ENCODE peak calls at places on chromosomes 4 and X, in five cellular contexts. D is stimulated activated CD4-positive, alpha-beta T cell treated with anti-CD3 and anti-CD28 coated beads, TNF-alpha, amount 100 ng/mL, for 24 hours; W is hypothalamus; E is NCI-H1930; Y is anterior cingulate cortex. J is an unnamed sample.

GRCh38 chr4:37995299-37995821 is 35.2 kb downstream of the PTTG2 start:
- DNase-seq in D (no peak), W (no peak), E (no peak), Y (no peak), J (no peak)

GRCh38 chrX:19839770-19840254 is 47.6 kb downstream of the SH3KBP1 start:
- DNase-seq in D (no peak), W (no peak), E (no peak), Y (no peak), J (no peak)

GRCh38 chr4:853416-853781 is 27.5 kb upstream of the CPLX1 start:
- DNase-seq in D (no peak), W (no peak), E (no peak), Y (no peak), J (no peak)

GRCh38 chr4:154308207-154308606 is 183.4 kb downstream of the DCHS2 start:
- DNase-seq in D (no peak), W (no peak), E (no peak), Y (no peak), J (no peak)

GRCh38 chr4:26609868-26610267 is 26.0 kb downstream of the TBC1D19 start:
- DNase-seq in D (no peak), W (no peak), E (no peak), Y (no peak), J (no peak)

GRCh38 chr4:125538670-125539069 is 223.9 kb downstream of the FAT4 start:
- DNase-seq in D (no peak), W (no peak), E (no peak), Y (no peak), J (no peak)

GRCh38 chr4:177322881-177323280 is 13.2 kb downstream of the NEIL3 start:
- DNase-seq in D (no peak), W (no peak), E (no peak), Y (no peak), J (no peak)

GRCh38 chr4:188372051-188372450 is 232.8 kb downstream of the TRIML1 start:
- DNase-seq in D (no peak), W (no peak), E (no peak), Y (no peak), J (peak)

GRCh38 chr4:87007345-87008181 is 72.8 kb downstream of the AFF1 start:
- DNase-seq in D (peak), W (peak), E (peak), Y (peak), J (no peak)

GRCh38 chr4:83631066-83631465 is 95.2 kb downstream of the GPAT3 start:
- DNase-seq in D (no peak), W (no peak), E (no peak), Y (no peak), J (no peak)

GRCh38 chr4:38099020-38099600 is 138.9 kb downstream of the PTTG2 start:
- DNase-seq in D (no peak), W (no peak), E (no peak), Y (no peak), J (no peak)